ENCODE peak calls at places on chromosomes 5 and 9, in four cellular contexts. One of them, this sample, is unnamed.

GRCh38 chr9:116870566-116870965 is 183.5 kb downstream of the TRIM32 start:
- DNase-seq in IMR-90: no peak
- DNase-seq in H9: peak
- DNase-seq in H1: peak
- DNase-seq in this sample: peak

GRCh38 chr9:101381833-101382342 is 2.9 kb downstream of the BAAT start:
- DNase-seq in IMR-90: no peak
- DNase-seq in H9: no peak
- DNase-seq in H1: no peak
- DNase-seq in this sample: no peak

GRCh38 chr5:2207966-2208544 is 325.3 kb upstream of the IRX4 start:
- DNase-seq in IMR-90: no peak
- DNase-seq in H9: peak
- DNase-seq in H1: peak
- DNase-seq in this sample: peak

GRCh38 chr9:33884856-33885701 is 68.1 kb downstream of the UBE2R2 start:
- DNase-seq in IMR-90: peak
- DNase-seq in H9: no peak
- DNase-seq in H1: no peak
- DNase-seq in this sample: no peak

GRCh38 chr5:151475378-151475777 is 28.0 kb downstream of the SLC36A1 start:
- DNase-seq in IMR-90: no peak
- DNase-seq in H9: no peak
- DNase-seq in H1: no peak
- DNase-seq in this sample: no peak

GRCh38 chr9:79989079-79989478 is 417.3 kb downstream of the TLE4 start:
- DNase-seq in IMR-90: no peak
- DNase-seq in H9: no peak
- DNase-seq in H1: no peak
- DNase-seq in this sample: no peak

GRCh38 chr5:68285075-68285827 is 69.7 kb downstream of the PIK3R1 start:
- DNase-seq in IMR-90: no peak
- DNase-seq in H9: no peak
- DNase-seq in H1: no peak
- DNase-seq in this sample: no peak

GRCh38 chr5:176438959-176439757 is 9.0 kb upstream of the FAF2 start:
- DNase-seq in IMR-90: peak
- DNase-seq in H9: no peak
- DNase-seq in H1: no peak
- DNase-seq in this sample: peak

GRCh38 chr5:154193636-154194035 is 3.1 kb downstream of the GALNT10 start:
- DNase-seq in IMR-90: peak
- DNase-seq in H9: no peak
- DNase-seq in H1: no peak
- DNase-seq in this sample: no peak

GRCh38 chr5:100731768-100732167 is 171.3 kb downstream of the ST8SIA4 start:
- DNase-seq in IMR-90: no peak
- DNase-seq in H9: no peak
- DNase-seq in H1: no peak
- DNase-seq in this sample: no peak

GRCh38 chr9:133420392-133420827 is 1.8 kb upstream of the ADAMTS13 start:
- DNase-seq in IMR-90: no peak
- DNase-seq in H9: no peak
- DNase-seq in H1: no peak
- DNase-seq in this sample: peak

GRCh38 chr9:26669641-26670040 is 223.0 kb downstream of the CAAP1 start:
- DNase-seq in IMR-90: no peak
- DNase-seq in H9: no peak
- DNase-seq in H1: no peak
- DNase-seq in this sample: no peak

GRCh38 chr5:140259509-140259908 is 43.4 kb downstream of the PFDN1 start:
- DNase-seq in IMR-90: no peak
- DNase-seq in H9: no peak
- DNase-seq in H1: no peak
- DNase-seq in this sample: peak

GRCh38 chr9:137742698-137743097 is 123.9 kb downstream of the EHMT1 start:
- DNase-seq in IMR-90: peak
- DNase-seq in H9: no peak
- DNase-seq in H1: no peak
- DNase-seq in this sample: no peak

GRCh38 chr5:8473827-8474568 is 605.0 kb downstream of the MTRR start:
- DNase-seq in IMR-90: no peak
- DNase-seq in H9: peak
- DNase-seq in H1: no peak
- DNase-seq in this sample: peak

GRCh38 chr5:170809551-170809950 is 26.0 kb downstream of the GABRP start:
- DNase-seq in IMR-90: peak
- DNase-seq in H9: peak
- DNase-seq in H1: peak
- DNase-seq in this sample: peak

GRCh38 chr9:98961513-98962180 is 17.9 kb downstream of the COL15A1 start:
- DNase-seq in IMR-90: no peak
- DNase-seq in H9: no peak
- DNase-seq in H1: no peak
- DNase-seq in this sample: peak

GRCh38 chr9:109440797-109441287 is 57.3 kb downstream of the PTPN3 start:
- DNase-seq in IMR-90: peak
- DNase-seq in H9: peak
- DNase-seq in H1: no peak
- DNase-seq in this sample: peak

GRCh38 chr9:87034891-87035290 is 87.6 kb upstream of the GAS1 start:
- DNase-seq in IMR-90: no peak
- DNase-seq in H9: no peak
- DNase-seq in H1: no peak
- DNase-seq in this sample: no peak

GRCh38 chr9:87035868-87036267 is 88.6 kb upstream of the GAS1 start:
- DNase-seq in IMR-90: no peak
- DNase-seq in H9: no peak
- DNase-seq in H1: no peak
- DNase-seq in this sample: no peak

DNA sequence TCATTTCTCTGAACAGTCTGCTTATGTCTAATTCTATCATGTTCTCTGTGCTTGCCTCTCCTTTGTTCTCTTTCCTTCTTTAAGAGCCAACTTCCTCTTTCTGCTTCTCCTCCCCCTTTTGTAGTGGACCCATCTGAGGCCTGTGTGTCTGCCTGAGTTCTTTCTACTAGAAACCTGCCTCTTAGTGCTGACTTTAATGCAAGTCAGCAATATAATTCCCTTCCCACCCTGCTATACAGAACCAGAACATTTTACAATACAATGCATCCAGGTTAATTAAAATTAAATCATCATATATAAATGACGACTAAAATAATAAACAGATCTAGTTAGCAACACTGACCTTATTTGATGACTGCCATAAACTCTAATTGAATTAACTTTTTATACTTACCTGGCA is 82.6 kb upstream of the GAS1 start:
- DNase-seq in IMR-90: no peak
- DNase-seq in H9: no peak
- DNase-seq in H1: no peak
- DNase-seq in this sample: no peak
- H3K56ac ChIP-seq in IMR-90: no peak
- H3K56ac ChIP-seq in H9: no peak
- H3K56ac ChIP-seq in H1: no peak
- H3K56ac ChIP-seq in this sample: no peak

GRCh38 chr9:120875643-120875953 is 1.4 kb downstream of the PHF19 start:
- DNase-seq in IMR-90: no peak
- DNase-seq in H9: no peak
- DNase-seq in H1: no peak
- DNase-seq in this sample: no peak

GRCh38 chr9:120876842-120877240 is at the start of gene PHF19:
- DNase-seq in IMR-90: no peak
- DNase-seq in H9: no peak
- DNase-seq in H1: no peak
- DNase-seq in this sample: no peak

GRCh38 chr9:120877276-120878034 is 467 bp upstream of the PHF19 start:
- DNase-seq in IMR-90: peak
- DNase-seq in H9: peak
- DNase-seq in H1: no peak
- DNase-seq in this sample: no peak

GRCh38 chr9:120874861-120875565 is 2.0 kb downstream of the PHF19 start:
- DNase-seq in IMR-90: no peak
- DNase-seq in H9: no peak
- DNase-seq in H1: no peak
- DNase-seq in this sample: no peak

DNA sequence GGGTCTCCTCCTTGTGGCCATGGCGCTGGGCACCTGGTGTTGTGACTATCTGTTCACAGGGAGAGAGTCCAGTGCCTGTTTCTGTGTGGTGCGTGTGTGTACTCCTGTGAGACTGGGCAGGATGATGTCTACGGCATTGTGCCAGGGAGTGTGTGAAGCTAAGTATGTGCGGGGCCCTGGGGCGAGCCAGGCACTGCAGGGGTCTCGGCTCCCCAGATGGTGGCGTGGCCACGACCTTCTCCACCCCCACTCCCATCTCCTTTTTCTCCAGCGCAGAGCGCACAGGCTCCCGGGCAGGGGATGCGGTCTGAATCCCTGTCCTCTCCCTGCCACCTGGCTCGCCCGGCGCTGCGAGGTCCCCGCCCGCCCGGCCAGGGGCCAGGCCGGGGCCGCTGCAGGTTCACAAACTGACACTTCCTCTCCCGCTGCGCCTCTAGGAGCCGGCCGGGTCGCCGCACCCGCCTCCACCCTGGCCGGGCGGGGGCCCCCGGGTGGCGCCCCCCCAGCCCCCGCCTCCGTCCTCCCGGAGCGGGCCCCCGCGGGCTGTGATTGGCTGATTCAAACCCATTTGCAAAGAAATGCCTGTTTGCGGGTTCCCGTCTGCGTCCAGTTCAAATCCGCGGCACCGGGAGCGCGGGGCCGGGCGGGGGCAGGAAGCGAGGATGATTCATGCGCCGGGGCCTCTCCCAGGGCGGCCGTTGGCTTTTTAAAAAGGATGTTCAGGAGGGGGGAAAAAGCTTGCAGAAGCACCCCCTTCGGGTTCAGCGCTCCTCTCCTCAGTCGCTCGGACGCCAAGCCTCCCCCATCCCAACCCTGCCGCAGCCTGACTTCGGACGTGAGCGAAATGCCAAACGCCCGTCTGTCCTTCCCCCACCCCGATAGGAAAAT is 790 bp downstream of the PHF19 start:
- DNase-seq in IMR-90: peak
- DNase-seq in H9: peak
- DNase-seq in H1: peak
- DNase-seq in this sample: peak
- H3K23ac ChIP-seq in IMR-90: peak
- H3K23ac ChIP-seq in H9: no peak
- H3K23ac ChIP-seq in H1: no peak
- H3K23ac ChIP-seq in this sample: no peak

DNA sequence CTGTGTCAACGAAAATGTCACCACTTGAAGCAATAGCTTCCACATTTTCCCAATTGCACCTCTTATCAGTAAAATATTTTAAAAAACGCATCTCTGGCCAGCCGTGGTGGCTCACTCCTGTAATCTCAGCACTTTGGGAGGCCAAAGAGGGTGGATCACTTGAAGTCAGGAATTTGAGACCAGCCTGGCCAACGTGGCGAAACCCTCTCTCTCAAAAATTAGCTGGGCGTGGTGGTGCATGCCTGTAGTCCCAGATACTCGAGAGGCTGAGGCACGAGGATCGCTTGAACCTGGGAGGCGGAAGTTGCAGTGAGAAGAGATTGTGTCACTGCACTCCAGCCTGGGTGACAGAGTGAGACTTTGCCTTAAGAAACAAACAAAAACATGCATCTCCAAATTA is 210.1 kb upstream of the CHD1 start:
- DNase-seq in IMR-90: no peak
- DNase-seq in H9: no peak
- DNase-seq in H1: no peak
- DNase-seq in this sample: no peak
- H3K56ac ChIP-seq in IMR-90: no peak
- H3K56ac ChIP-seq in H9: no peak
- H3K56ac ChIP-seq in H1: no peak
- H3K56ac ChIP-seq in this sample: no peak

GRCh38 chr9:136569526-136570148 is 23.8 kb upstream of the NOTCH1 start:
- DNase-seq in IMR-90: no peak
- DNase-seq in H9: no peak
- DNase-seq in H1: no peak
- DNase-seq in this sample: no peak

GRCh38 chr9:136572003-136572595 is 26.3 kb upstream of the NOTCH1 start:
- DNase-seq in IMR-90: peak
- DNase-seq in H9: peak
- DNase-seq in H1: peak
- DNase-seq in this sample: peak

GRCh38 chr9:136571525-136571924 is 25.7 kb upstream of the NOTCH1 start:
- DNase-seq in IMR-90: no peak
- DNase-seq in H9: no peak
- DNase-seq in H1: no peak
- DNase-seq in this sample: peak

GRCh38 chr9:136570191-136570845 is 24.5 kb upstream of the NOTCH1 start:
- DNase-seq in IMR-90: no peak
- DNase-seq in H9: no peak
- DNase-seq in H1: no peak
- DNase-seq in this sample: no peak

GRCh38 chr9:136570916-136571315 is 25.1 kb upstream of the NOTCH1 start:
- DNase-seq in IMR-90: no peak
- DNase-seq in H9: no peak
- DNase-seq in H1: no peak
- DNase-seq in this sample: no peak
- H3K23ac ChIP-seq in IMR-90: peak
- H3K23ac ChIP-seq in H9: no peak
- H3K23ac ChIP-seq in H1: no peak
- H3K23ac ChIP-seq in this sample: no peak

DNA sequence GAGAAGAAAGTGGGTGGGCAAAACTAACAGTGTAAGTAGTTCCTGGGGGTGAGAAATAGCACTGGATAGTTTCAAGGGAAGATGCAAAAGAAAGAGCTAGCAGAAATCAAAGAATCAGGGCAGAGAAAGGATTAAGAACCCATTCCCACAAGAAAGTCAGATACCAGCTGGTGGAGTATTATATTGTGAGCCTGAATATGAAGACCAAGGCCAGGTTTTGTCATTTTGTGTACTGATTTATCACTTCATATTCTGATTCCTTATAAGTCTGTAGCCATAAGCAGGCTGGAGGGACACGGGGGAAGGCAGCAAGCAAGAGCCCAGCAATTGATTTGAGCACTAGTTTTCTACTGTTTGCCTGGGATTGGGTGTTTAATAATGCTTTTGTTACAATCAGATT is 80.2 kb downstream of the FREM1 start:
- DNase-seq in IMR-90: no peak
- DNase-seq in H9: no peak
- DNase-seq in H1: no peak
- DNase-seq in this sample: no peak
- H3K56ac ChIP-seq in IMR-90: no peak
- H3K56ac ChIP-seq in H9: no peak
- H3K56ac ChIP-seq in H1: no peak
- H3K56ac ChIP-seq in this sample: no peak